ENCODE peak calls at places on chromosomes 11 and 22, in five cellular contexts. H is A549, L is HCT116, E is esophagus muscularis mucosa, X is transverse colon. D is an unnamed sample.

GRCh38 chr11:870418-870817 is 27.8 kb downstream of the TSPAN4 start:
- DNase-seq in H (no peak), L (no peak), E (no peak), X (no peak), D (no peak)

GRCh38 chr11:35355102-35355749 is 64.1 kb downstream of the SLC1A2 start:
- DNase-seq in H (no peak), L (no peak), E (no peak), X (no peak), D (no peak)

GRCh38 chr11:113106507-113106906 is 145.3 kb downstream of the NCAM1 start:
- DNase-seq in H (no peak), L (no peak), E (no peak), X (no peak), D (no peak)

GRCh38 chr11:128733440-128734115 is 39.7 kb downstream of the FLI1 start:
- DNase-seq in H (no peak), L (no peak), E (no peak), X (peak), D (no peak)

GRCh38 chr11:68411501-68411991 is 49.0 kb upstream of the PPP6R3 start:
- DNase-seq in H (no peak), L (no peak), E (no peak), X (peak), D (no peak)

GRCh38 chr22:17930455-17931313 is 93.7 kb downstream of the MICAL3 start:
- DNase-seq in H (no peak), L (no peak), E (no peak), X (no peak), D (no peak)

GRCh38 chr22:37896939-37897338 is 9.2 kb upstream of the MICALL1 start:
- DNase-seq in H (no peak), L (no peak), E (no peak), X (no peak), D (no peak)

GRCh38 chr22:43826142-43827093 is 14.3 kb upstream of the EFCAB6 start:
- DNase-seq in H (peak), L (no peak), E (no peak), X (no peak), D (peak)

GRCh38 chr11:46382644-46383403 is 1.4 kb downstream of the MDK start:
- DNase-seq in H (peak), L (no peak), E (no peak), X (no peak), D (peak)

GRCh38 chr11:66087148-66087908 is 17.3 kb downstream of the PACS1 start:
- DNase-seq in H (no peak), L (no peak), E (no peak), X (no peak), D (no peak)

GRCh38 chr11:40797981-40798380 is 661.5 kb downstream of the LRRC4C start:
- DNase-seq in H (no peak), L (no peak), E (no peak), X (no peak), D (no peak)

GRCh38 chr22:40026641-40027040 is 31.9 kb downstream of the FAM83F start:
- DNase-seq in H (no peak), L (no peak), E (no peak), X (no peak), D (no peak)

GRCh38 chr11:77130763-77131513 is 2.9 kb downstream of the MYO7A start:
- DNase-seq in H (no peak), L (no peak), E (no peak), X (no peak), D (peak)

GRCh38 chr11:111429066-111429506 is 50.0 kb upstream of the POU2AF1 start:
- DNase-seq in H (no peak), L (peak), E (no peak), X (peak), D (peak)

GRCh38 chr11:112971200-112971599 is 10.0 kb downstream of the NCAM1 start:
- DNase-seq in H (no peak), L (no peak), E (no peak), X (no peak), D (no peak)

GRCh38 chr22:19634206-19634536 is 80.1 kb upstream of the SEPTIN5 start:
- DNase-seq in H (no peak), L (no peak), E (no peak), X (no peak), D (no peak)

GRCh38 chr11:129973809-129974208 is 28.8 kb downstream of the PRDM10 start:
- DNase-seq in H (no peak), L (no peak), E (no peak), X (no peak), D (peak)

GRCh38 chr11:12161137-12161536 is 50.7 kb downstream of the MICAL2 start:
- DNase-seq in H (no peak), L (no peak), E (no peak), X (no peak), D (no peak)

GRCh38 chr11:12158926-12159325 is 48.5 kb downstream of the MICAL2 start:
- DNase-seq in H (no peak), L (no peak), E (no peak), X (no peak), D (no peak)

GRCh38 chr11:12160680-12161079 is 50.3 kb downstream of the MICAL2 start:
- DNase-seq in H (no peak), L (no peak), E (no peak), X (no peak), D (no peak)

GRCh38 chr11:12160231-12160630 is 49.8 kb downstream of the MICAL2 start:
- DNase-seq in H (no peak), L (no peak), E (no peak), X (no peak), D (no peak)

DNA sequence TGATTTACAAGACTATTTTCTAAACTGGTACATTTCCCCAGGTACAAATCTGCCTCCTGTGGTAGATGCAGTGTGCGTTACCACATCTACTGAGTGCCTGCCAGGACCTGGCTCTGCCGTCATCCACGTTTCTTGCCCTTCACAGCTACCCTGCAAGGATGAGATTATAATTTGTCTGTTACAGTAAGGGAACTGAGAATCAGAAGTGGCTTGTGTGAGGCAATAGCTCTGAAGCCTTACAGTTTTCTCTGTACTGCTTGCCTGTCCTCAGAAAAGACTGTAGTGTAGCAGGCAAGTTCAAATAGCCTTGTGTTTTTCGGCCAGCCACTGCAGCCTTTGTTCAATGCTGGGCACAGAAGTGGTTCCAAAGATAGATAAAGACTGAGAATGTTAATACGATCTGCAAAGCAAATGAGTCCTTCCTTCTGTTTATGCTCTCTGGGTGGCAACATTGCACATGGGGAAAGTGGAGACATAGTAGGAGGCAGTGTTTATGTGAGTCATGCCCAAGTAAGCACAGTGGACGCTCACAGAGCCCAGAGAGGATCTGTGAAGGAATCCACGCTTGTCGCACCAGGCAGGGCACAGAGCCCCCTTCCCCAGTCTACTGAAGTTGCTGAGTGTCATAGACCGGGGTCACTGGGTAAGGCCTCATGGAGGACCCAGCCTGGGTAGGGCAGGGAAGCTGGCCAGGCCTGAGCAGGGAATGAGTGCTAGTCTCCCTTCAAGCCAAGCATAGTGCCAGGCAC is 49.1 kb downstream of the MICAL2 start:
- DNase-seq in H (peak), L (no peak), E (no peak), X (no peak), D (no peak)
- H3K4me3 ChIP-seq in H (no peak), L (no peak), E (no peak), X (no peak), D (no peak)

GRCh38 chr22:49014227-49015201 is 813.2 kb downstream of the BRD1 start:
- DNase-seq in H (no peak), L (no peak), E (peak), X (no peak), D (no peak)
- TF ChIP-seq POLR2A in H (no peak), L (no peak), E (no peak), X (no peak), D (no peak)

GRCh38 chr11:118088531-118088930 is 1.8 kb upstream of the SMIM35 start:
- DNase-seq in H (no peak), L (no peak), E (no peak), X (peak), D (peak)

GRCh38 chr11:118086913-118087768 is at the start of gene SMIM35:
- DNase-seq in H (no peak), L (no peak), E (no peak), X (no peak), D (no peak)

GRCh38 chr11:118090545-118091162 is 3.9 kb upstream of the SMIM35 start:
- DNase-seq in H (no peak), L (no peak), E (no peak), X (no peak), D (no peak)

GRCh38 chr11:118084656-118085055 is 2.1 kb downstream of the SMIM35 start:
- DNase-seq in H (no peak), L (no peak), E (no peak), X (no peak), D (no peak)

DNA sequence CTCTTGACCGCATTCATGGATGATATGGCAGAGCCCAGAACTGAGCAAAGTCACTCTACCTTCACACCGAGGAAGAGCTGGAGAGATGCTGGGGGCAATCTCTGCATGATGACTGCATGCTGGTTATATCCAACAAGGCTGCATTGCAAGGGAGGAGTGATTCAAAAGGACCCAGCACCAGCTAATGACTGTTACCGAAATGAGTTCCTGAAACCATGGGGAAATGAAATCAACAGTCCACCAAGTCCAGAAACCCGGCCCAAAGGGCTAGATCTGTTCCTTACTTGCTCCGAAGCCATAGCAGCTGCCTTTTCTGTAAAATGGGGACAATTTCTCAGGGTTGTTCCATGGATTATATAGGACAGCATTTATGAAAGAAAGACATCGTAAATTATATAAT is 1.2 kb upstream of the SMIM35 start:
- DNase-seq in H (no peak), L (no peak), E (no peak), X (no peak), D (no peak)
- H3K27ac ChIP-seq in H (no peak), L (no peak), E (no peak), X (peak), D (no peak)

GRCh38 chr11:104897891-104898684 is at the start of gene CASP12:
- DNase-seq in H (no peak), L (no peak), E (no peak), X (no peak), D (peak)
- H3K4me3 ChIP-seq in H (no peak), L (no peak), E (peak), X (peak), D (no peak)

GRCh38 chr11:3853545-3853842 is 2.0 kb upstream of the STIM1 start:
- DNase-seq in H (no peak), L (no peak), E (no peak), X (no peak), D (no peak)

GRCh38 chr11:3854977-3855807 is at the start of gene STIM1:
- DNase-seq in H (peak), L (peak), E (peak), X (peak), D (peak)

GRCh38 chr11:3854660-3854976 is 846 bp upstream of the STIM1 start:
- DNase-seq in H (no peak), L (no peak), E (no peak), X (no peak), D (no peak)

GRCh38 chr11:3855808-3856491 is 486 bp downstream of the STIM1 start:
- DNase-seq in H (peak), L (no peak), E (no peak), X (peak), D (peak)

GRCh38 chr11:3853935-3854659 is 1.4 kb upstream of the STIM1 start:
- DNase-seq in H (no peak), L (no peak), E (no peak), X (peak), D (peak)
- TF ChIP-seq POLR2A in H (no peak), L (no peak), E (no peak), X (no peak), D (no peak)

DNA sequence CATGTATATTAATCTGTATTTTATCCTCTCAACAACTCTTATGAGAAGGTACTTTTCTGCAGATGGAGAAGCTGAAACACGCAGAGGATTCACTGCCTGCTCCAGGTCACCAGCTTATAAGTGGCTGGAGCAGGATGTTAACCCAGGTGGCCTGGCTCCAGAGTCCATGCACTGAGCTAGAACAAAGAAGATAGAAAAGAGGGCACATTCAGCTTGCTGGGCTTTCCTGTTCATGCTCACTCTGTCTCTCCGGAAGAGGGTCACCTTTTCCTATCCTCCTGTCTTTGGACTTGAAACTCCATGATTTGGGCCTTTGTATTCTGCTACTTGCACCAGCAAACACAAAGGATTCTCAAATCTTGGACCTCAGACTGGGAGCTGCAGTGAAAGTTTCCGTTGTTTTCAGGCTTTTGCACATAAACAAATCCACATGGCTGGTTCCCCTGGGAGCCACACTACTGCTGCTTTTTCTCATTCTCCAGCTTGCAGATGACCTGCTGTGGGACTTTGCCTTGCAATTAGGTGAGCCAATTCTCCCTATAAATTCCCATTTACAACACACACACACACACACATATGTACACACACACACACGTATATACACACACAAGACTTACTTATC is 117.3 kb upstream of the GRK3 start:
- DNase-seq in H (no peak), L (no peak), E (no peak), X (no peak), D (no peak)
- H3K27ac ChIP-seq in H (no peak), L (no peak), E (no peak), X (no peak), D (no peak)

GRCh38 chr11:64357904-64358535 is 942 bp upstream of the RPS6KA4 start:
- DNase-seq in H (peak), L (no peak), E (no peak), X (peak), D (no peak)
- H3K4me3 ChIP-seq in H (peak), L (peak), E (peak), X (peak), D (no peak)

GRCh38 chr11:125887373-125888324 is at the start of gene HYLS1:
- DNase-seq in H (peak), L (peak), E (peak), X (peak), D (peak)
- TF ChIP-seq POLR2A in H (peak), L (peak), E (no peak), X (peak), D (peak)

D was measured in body of pancreas.